ENCODE peak calls at places on chromosomes 13 and 19, in seven cellular contexts. H is GM23248, B is PC-3, M is GM23338, U is HCT116, C is MM.1S, T is OCI-LY7. R is an unnamed sample. For H3K4me1 and H3K9me2, the result is how much of the 10 kb centered on the place peaks cover.

GRCh38 chr19:35977446-35978222 is 17.4 kb upstream of the SDHAF1 start:
- DNase-seq in B (no peak), H (peak), C (no peak), T (peak), U (peak), M (peak), R (no peak)

GRCh38 chr13:110677731-110678545 is 28.0 kb downstream of the CARS2 start:
- DNase-seq in T (no peak), U (no peak), C (no peak), M (no peak), B (no peak), H (no peak), R (no peak)

GRCh38 chr19:16036941-16037340 is 39.4 kb upstream of the TPM4 start:
- DNase-seq in T (no peak), H (no peak), B (no peak), C (no peak), U (no peak), M (no peak), R (no peak)

GRCh38 chr13:75839418-75839817 is 203.3 kb downstream of the LMO7 start:
- DNase-seq in B (no peak), U (no peak), T (no peak), H (no peak), M (no peak), C (no peak), R (no peak)

GRCh38 chr19:33486936-33487793 is 34.4 kb downstream of the PEPD start:
- DNase-seq in U (no peak), C (no peak), H (no peak), T (no peak), M (no peak), B (no peak), R (no peak)

GRCh38 chr13:81986308-81986707 is 1645.4 kb upstream of the SPRY2 start:
- DNase-seq in M (peak), T (no peak), H (no peak), U (no peak), C (no peak), B (peak), R (no peak)

GRCh38 chr13:28347456-28348371 is 147.2 kb downstream of the FLT1 start:
- DNase-seq in B (peak), M (no peak), H (no peak), C (no peak), U (no peak), T (no peak), R (no peak)

GRCh38 chr13:100235311-100235901 is 146.5 kb downstream of the PCCA start:
- DNase-seq in T (peak), C (peak), H (peak), M (peak), U (peak), B (peak), R (peak)

GRCh38 chr13:91596832-91597231 is 198.4 kb downstream of the GPC5 start:
- DNase-seq in B (no peak), C (no peak), T (no peak), U (no peak), H (no peak), M (no peak), R (no peak)

GRCh38 chr13:19984430-19985218 is 26.1 kb downstream of the ZMYM2 start:
- DNase-seq in T (peak), U (peak), C (peak), M (peak), H (peak), B (peak), R (no peak)

GRCh38 chr13:52070929-52071523 is 46.5 kb downstream of the UTP14C start:
- DNase-seq in H (peak), T (peak), U (no peak), M (no peak), C (no peak), B (no peak), R (no peak)

GRCh38 chr19:14004619-14005380 is 1.3 kb downstream of the RFX1 start:
- DNase-seq in M (no peak), T (peak), C (no peak), B (no peak), U (no peak), H (peak), R (no peak)

GRCh38 chr19:45805719-45806118 is 9.4 kb downstream of the RSPH6A start:
- DNase-seq in T (no peak), B (no peak), U (no peak), C (no peak), M (no peak), H (no peak), R (peak)

GRCh38 chr13:26759907-26760834 is at the start of gene GPR12:
- DNase-seq in T (no peak), C (no peak), B (no peak), H (peak), U (no peak), M (peak), R (no peak)

GRCh38 chr13:80132741-80133601 is 208.0 kb downstream of the SPRY2 start:
- DNase-seq in M (peak), B (peak), U (no peak), H (peak), C (no peak), T (no peak), R (peak)

GRCh38 chr19:13169769-13170168 is 19.6 kb downstream of the IER2 start:
- DNase-seq in T (no peak), M (no peak), B (peak), H (peak), C (no peak), U (peak), R (peak)

GRCh38 chr13:31905896-31906295 is 125.7 kb upstream of the FRY start:
- DNase-seq in M (peak), T (no peak), U (no peak), B (no peak), H (no peak), C (no peak), R (no peak)

GRCh38 chr19:41323023-41323422 is 13.1 kb downstream of the CCDC97 start:
- DNase-seq in C (no peak), T (no peak), U (no peak), M (no peak), B (no peak), H (peak), R (no peak)

GRCh38 chr13:109160887-109161669 is 531.7 kb downstream of the MYO16 start:
- DNase-seq in T (no peak), H (no peak), B (peak), M (no peak), C (no peak), U (no peak), R (peak)

GRCh38 chr19:543912-544608 is at the start of gene GZMM:
- DNase-seq in T (no peak), U (no peak), H (no peak), C (no peak), B (no peak), M (no peak), R (no peak)

GRCh38 chr13:33992891-33993336 is 175.0 kb downstream of the RFC3 start:
- DNase-seq in M (no peak), C (no peak), B (no peak), U (no peak), H (no peak), T (peak), R (no peak)

GRCh38 chr13:113483504-113484287 is 6.8 kb downstream of the DCUN1D2 start:
- DNase-seq in C (no peak), M (no peak), T (no peak), B (no peak), U (no peak), H (no peak), R (no peak)

GRCh38 chr13:70829748-70830147 is 721.5 kb upstream of the KLHL1 start:
- DNase-seq in C (peak), H (no peak), U (no peak), T (no peak), B (no peak), M (no peak), R (no peak)

GRCh38 chr13:90622547-90622946 is 724.9 kb upstream of the MIR17HG start:
- DNase-seq in T (no peak), B (peak), M (no peak), H (peak), U (no peak), C (peak), R (no peak)

GRCh38 chr13:75368167-75368566 is 113.8 kb downstream of the TBC1D4 start:
- DNase-seq in C (no peak), B (peak), T (no peak), H (peak), U (peak), M (no peak), R (no peak)

GRCh38 chr13:73286177-73286576 is 227.4 kb downstream of the KLF5 start:
- DNase-seq in U (no peak), C (no peak), M (peak), H (no peak), T (no peak), B (no peak), R (no peak)

GRCh38 chr19:34500656-34501120 is 19.1 kb downstream of the WTIP start:
- DNase-seq in U (no peak), T (no peak), H (no peak), M (peak), B (no peak), C (no peak), R (no peak)

GRCh38 chr19:7505682-7506384 is 10.1 kb upstream of the ZNF358 start:
- DNase-seq in T (peak), M (peak), U (no peak), B (no peak), H (peak), C (peak), R (no peak)

GRCh38 chr19:10259162-10259905 is 7.3 kb downstream of the MRPL4 start:
- DNase-seq in U (peak), T (peak), M (peak), C (peak), H (peak), B (peak), R (peak)

GRCh38 chr19:31470229-31470939 is 121.1 kb upstream of the TSHZ3 start:
- DNase-seq in B (no peak), H (no peak), T (no peak), M (no peak), U (no peak), C (peak), R (no peak)

GRCh38 chr19:27858981-27859581 is 1353.9 kb downstream of the UQCRFS1 start:
- DNase-seq in M (no peak), C (peak), U (no peak), T (no peak), B (no peak), H (no peak), R (no peak)

GRCh38 chr13:44726214-44726613 is 150.1 kb upstream of the TSC22D1 start:
- DNase-seq in M (no peak), U (no peak), B (no peak), H (peak), C (no peak), T (no peak), R (no peak)

GRCh38 chr19:16951529-16951928 is 62.7 kb downstream of the F2RL3 start:
- DNase-seq in C (no peak), H (no peak), U (no peak), M (no peak), B (peak), T (no peak), R (no peak)

GRCh38 chr13:60261432-60262351 is 98.0 kb upstream of the DIAPH3 start:
- DNase-seq in H (no peak), C (no peak), B (no peak), U (no peak), M (peak), T (no peak), R (no peak)

GRCh38 chr19:13847033-13847899 is 29.7 kb upstream of the NANOS3 start:
- DNase-seq in H (peak), T (peak), U (peak), C (peak), M (peak), B (peak), R (peak)

GRCh38 chr13:43848250-43848649 is 31.3 kb downstream of the CCDC122 start:
- DNase-seq in T (no peak), C (no peak), U (no peak), B (peak), M (no peak), H (peak), R (no peak)

GRCh38 chr19:876089-876488 is 16.6 kb downstream of the CFD start:
- DNase-seq in M (no peak), B (no peak), C (no peak), T (no peak), U (no peak), H (no peak), R (no peak)

GRCh38 chr13:63433546-63434150 is 2018.0 kb upstream of the PCDH20 start:
- DNase-seq in H (no peak), T (no peak), U (no peak), B (peak), M (no peak), C (no peak), R (no peak)

GRCh38 chr13:91017669-91018053 is 329.8 kb upstream of the MIR17HG start:
- DNase-seq in C (no peak), H (no peak), B (peak), T (no peak), M (peak), U (peak), R (no peak)

GRCh38 chr19:50432221-50432626 is 468 bp upstream of the MYBPC2 start:
- DNase-seq in M (peak), H (peak), C (no peak), T (peak), U (no peak), B (no peak), R (no peak)

GRCh38 chr19:50432658-50433057 is at the start of gene MYBPC2:
- DNase-seq in H (no peak), U (no peak), C (no peak), T (peak), M (peak), B (no peak), R (no peak)

GRCh38 chr19:50431343-50432220 is 1.1 kb upstream of the MYBPC2 start:
- DNase-seq in M (peak), H (peak), T (peak), U (peak), C (peak), B (peak), R (peak)

GRCh38 chr19:50428768-50429463 is 3.8 kb upstream of the MYBPC2 start:
- DNase-seq in C (no peak), T (no peak), U (no peak), H (no peak), M (no peak), B (no peak), R (no peak)

GRCh38 chr19:50430888-50431342 is 1.8 kb upstream of the MYBPC2 start:
- DNase-seq in H (peak), U (no peak), B (no peak), T (peak), M (peak), C (no peak), R (no peak)
- H3K4me1 ChIP-seq in H (under half), U (under half), B (under half), T (half or more), M (under half), C (under half), R (under half)

GRCh38 chr13:51001335-51001734 is 91.7 kb downstream of the RNASEH2B start:
- DNase-seq in M (no peak), H (no peak), B (no peak), T (no peak), U (no peak), C (no peak), R (no peak)

GRCh38 chr13:51000058-51000457 is 90.5 kb downstream of the RNASEH2B start:
- DNase-seq in T (no peak), H (peak), B (no peak), M (no peak), C (no peak), U (no peak), R (no peak)

GRCh38 chr13:50998326-50998725 is 88.7 kb downstream of the RNASEH2B start:
- DNase-seq in H (no peak), M (no peak), B (no peak), C (no peak), U (no peak), T (no peak), R (no peak)

GRCh38 chr13:51000576-51001260 is 91.1 kb downstream of the RNASEH2B start:
- DNase-seq in H (peak), B (peak), M (no peak), U (no peak), C (no peak), T (no peak), R (no peak)

GRCh38 chr13:50999641-51000040 is 90.0 kb downstream of the RNASEH2B start:
- DNase-seq in U (no peak), T (no peak), B (no peak), C (no peak), H (no peak), M (no peak), R (no peak)
- H3K9me2 ChIP-seq in U (under half), T (under half), B (under half), C (under half), H (under half), M (under half), R (under half)

GRCh38 chr19:44746946-44747738 is 1.4 kb upstream of the BCL3 start:
- DNase-seq in U (peak), T (peak), M (peak), H (peak), C (peak), B (peak), R (peak)
- H3K4me1 ChIP-seq in U (half or more), T (under half), M (under half), H (under half), C (under half), B (half or more), R (half or more)

DNA sequence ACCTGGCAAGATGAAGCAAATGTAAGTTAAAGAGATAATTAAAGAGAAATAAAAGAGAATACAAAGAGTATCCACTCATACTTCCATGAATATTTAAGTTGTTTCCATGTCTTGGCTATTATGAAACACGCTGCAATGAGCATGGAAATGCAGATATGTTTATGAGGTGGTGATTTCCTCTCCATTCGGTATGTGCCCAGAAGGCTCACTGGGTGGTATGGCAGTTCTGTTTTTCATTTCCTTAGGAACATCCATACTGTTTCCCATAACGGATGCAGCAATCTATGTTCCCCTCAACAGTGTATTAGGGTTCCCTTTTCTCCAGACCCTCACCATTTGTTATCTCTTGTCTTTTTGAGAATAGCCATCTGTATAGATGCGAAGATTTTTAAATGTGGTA is 272.6 kb upstream of the SOX21 start:
- DNase-seq in C (no peak), T (no peak), U (no peak), H (no peak), B (no peak), M (no peak), R (no peak)
- H3K9me2 ChIP-seq in C (under half), T (under half), U (under half), H (under half), B (under half), M (under half), R (under half)

GRCh38 chr13:98492335-98493034 is 84.4 kb downstream of the STK24 start:
- DNase-seq in H (peak), T (no peak), C (no peak), B (no peak), M (peak), U (no peak), R (no peak)
- H3K4me1 ChIP-seq in H (half or more), T (under half), C (under half), B (under half), M (half or more), U (under half), R (under half)

GRCh38 chr13:104163866-104164630 is 1097.8 kb upstream of the SLC10A2 start:
- DNase-seq in T (no peak), U (no peak), B (no peak), H (no peak), M (no peak), C (no peak), R (no peak)
- H3K9me2 ChIP-seq in T (under half), U (under half), B (under half), H (under half), M (under half), C (under half), R (under half)

GRCh38 chr19:19420570-19421301 is 15.3 kb downstream of the GATAD2A start:
- DNase-seq in B (peak), C (no peak), U (no peak), H (no peak), M (no peak), T (no peak), R (no peak)
- H3K4me1 ChIP-seq in B (under half), C (under half), U (under half), H (under half), M (under half), T (under half), R (under half)

GRCh38 chr19:38697641-38698071 is 46.6 kb downstream of the CAPN12 start:
- DNase-seq in U (no peak), M (no peak), H (no peak), T (no peak), C (no peak), B (no peak), R (no peak)
- H3K9me2 ChIP-seq in U (under half), M (under half), H (under half), T (under half), C (under half), B (under half), R (under half)

R was measured in PC-9.